ENCODE peak calls at places on chromosomes 12 and 14, in ten cellular contexts. I is OCI-LY7, M is lower leg skin, A is B cell, R is left cardiac atrium, S is stomach, O is head of caudate nucleus, U is GM13977, B is posterior cingulate gyrus, E is substantia nigra. Q is an unnamed sample.

GRCh38 chr14:105087963-105088811 is 23.0 kb upstream of the GPR132 start:
- DNase-seq in E (no peak), B (peak; percentile 67), O (peak; percentile 13), I (no peak), M (no peak), S (peak; percentile 23), R (peak; percentile 73), A (peak; percentile 38), U (no peak), Q (no peak)

GRCh38 chr12:19431407-19432308 is 7.6 kb upstream of the AEBP2 start:
- DNase-seq in U (peak; percentile 45), M (peak; percentile 26), E (no peak), I (no peak), R (no peak), A (no peak), B (no peak), O (no peak), S (no peak), Q (peak; percentile 47)

GRCh38 chr14:34592623-34593022 is 37.3 kb downstream of the SNX6 start:
- DNase-seq in A (no peak), R (no peak), I (no peak), M (no peak), E (no peak), O (no peak), S (no peak), B (peak; percentile 4), U (no peak), Q (no peak)

GRCh38 chr12:116443706-116444589 is 115.2 kb upstream of the MAP1LC3B2 start:
- DNase-seq in S (no peak), M (no peak), A (peak; percentile 22), O (peak; percentile 33), I (no peak), B (no peak), R (no peak), E (no peak), U (no peak), Q (no peak)

GRCh38 chr12:10567813-10568212 is 45.6 kb downstream of the MAGOHB start:
- DNase-seq in U (no peak), S (no peak), E (no peak), R (no peak), M (no peak), O (no peak), A (no peak), I (no peak), B (no peak), Q (no peak)

GRCh38 chr12:58877243-58877743 is 43.0 kb downstream of the LRIG3 start:
- DNase-seq in E (no peak), U (no peak), M (no peak), R (no peak), I (no peak), A (no peak), B (no peak), S (peak; percentile 76), O (no peak), Q (no peak)

GRCh38 chr12:30794591-30795409 is 40.0 kb upstream of the CAPRIN2 start:
- DNase-seq in A (no peak), E (no peak), R (peak; percentile 65), B (no peak), S (no peak), I (no peak), U (no peak), M (no peak), O (peak; percentile 76), Q (no peak)

GRCh38 chr14:55430024-55430690 is 10.3 kb downstream of the TBPL2 start:
- DNase-seq in R (no peak), I (peak; percentile 80), A (peak; percentile 51), S (no peak), E (no peak), B (no peak), O (peak; percentile 34), U (peak; percentile 71), M (peak; percentile 62), Q (peak; percentile 41)

GRCh38 chr14:94113490-94113889 is 3.0 kb downstream of the IFI27 start:
- DNase-seq in S (peak; percentile 82), B (no peak), O (no peak), M (no peak), I (no peak), R (peak; percentile 58), U (no peak), A (no peak), E (no peak), Q (no peak)

GRCh38 chr14:71948101-71948500 is 15.9 kb downstream of the RGS6 start:
- DNase-seq in U (no peak), I (no peak), O (no peak), S (no peak), R (no peak), B (no peak), M (no peak), A (no peak), E (no peak), Q (no peak)

GRCh38 chr12:114481200-114481535 is 75.2 kb upstream of the TBX5 start:
- DNase-seq in A (no peak), S (no peak), O (no peak), E (no peak), B (no peak), R (no peak), I (no peak), M (no peak), U (no peak), Q (peak; percentile 7)

GRCh38 chr14:53613404-53614253 is 343.0 kb downstream of the BMP4 start:
- DNase-seq in M (no peak), B (no peak), S (no peak), O (no peak), U (peak; percentile 72), R (no peak), A (peak; percentile 68), E (no peak), I (peak; percentile 96), Q (peak; percentile 57)

GRCh38 chr12:79534029-79534867 is 156.5 kb downstream of the PAWR start:
- DNase-seq in O (no peak), S (no peak), B (no peak), R (no peak), E (no peak), I (no peak), M (no peak), A (no peak), U (no peak), Q (no peak)

GRCh38 chr12:64147860-64148259 is 74.2 kb downstream of the KICS2 start:
- DNase-seq in B (no peak), S (no peak), I (no peak), R (no peak), U (no peak), A (no peak), O (no peak), E (no peak), M (no peak), Q (no peak)

GRCh38 chr12:19643635-19644034 is 204.3 kb downstream of the AEBP2 start:
- DNase-seq in O (peak; percentile 44), E (no peak), A (no peak), S (no peak), M (no peak), U (no peak), R (no peak), I (no peak), B (no peak), Q (peak; percentile 53)

GRCh38 chr12:55982319-55982936 is 8.6 kb downstream of the RAB5B start:
- DNase-seq in E (no peak), A (peak; percentile 42), B (no peak), U (peak; percentile 68), M (no peak), R (no peak), I (peak; percentile 78), S (no peak), O (no peak), Q (no peak)

GRCh38 chr14:26204954-26205479 is 392.8 kb downstream of the NOVA1 start:
- DNase-seq in B (peak; percentile 85), I (no peak), S (peak; percentile 25), A (no peak), O (peak; percentile 52), M (peak; percentile 21), U (no peak), R (peak; percentile 24), E (peak; percentile 23), Q (peak; percentile 24)

GRCh38 chr14:105889666-105890473 is 363.5 kb downstream of the TMEM121 start:
- DNase-seq in B (peak; percentile 48), M (no peak), R (peak; percentile 10), A (no peak), O (no peak), E (no peak), U (no peak), I (no peak), S (no peak), Q (no peak)

GRCh38 chr12:28331130-28331529 is 140.9 kb downstream of the CCDC91 start:
- DNase-seq in A (no peak), B (no peak), R (no peak), U (no peak), I (no peak), E (no peak), O (no peak), S (no peak), M (no peak), Q (no peak)

GRCh38 chr14:97956944-97957343 is 1159.8 kb downstream of the VRK1 start:
- DNase-seq in E (no peak), I (no peak), U (no peak), R (no peak), A (no peak), S (no peak), M (no peak), O (no peak), B (no peak), Q (no peak)

GRCh38 chr12:6699989-6700645 is 498 bp downstream of the PIANP start:
- DNase-seq in U (peak; percentile 54), O (peak; percentile 68), M (no peak), I (peak; percentile 59), A (peak; percentile 44), B (peak; percentile 78), S (no peak), E (no peak), R (no peak), Q (peak; percentile 14)

GRCh38 chr14:60753264-60754126 is 18.9 kb downstream of the MNAT1 start:
- DNase-seq in E (no peak), R (no peak), I (no peak), U (peak; percentile 81), S (no peak), O (no peak), B (no peak), A (peak; percentile 63), M (no peak), Q (no peak)

Q was measured in Ammon's horn.